ENCODE peak calls at places on chromosomes 11 and 22, in ten cellular contexts. J is GM12864, M is heart left ventricle, F is fibroblast of the aortic adventitia, A is AG10803, T is colonic mucosa, O is IMR-90, G is ovary, Q is astrocyte of the cerebellum, Z is endodermal cell. N is an unnamed sample.

GRCh38 chr11:26187639-26188038 is 144.3 kb upstream of the ANO3 start:
- DNase-seq in J (no peak), M (no peak), F (peak; percentile 76), A (peak; percentile 88), T (no peak), O (peak; percentile 82), G (no peak), Q (peak; percentile 5), Z (no peak), N (no peak)

GRCh38 chr11:74671520-74672196 is 59.6 kb downstream of the CHRDL2 start:
- DNase-seq in J (no peak), M (no peak), F (peak; percentile 53), A (peak; percentile 83), T (peak; percentile 12), O (peak; percentile 86), G (no peak), Q (no peak), Z (peak; percentile 18), N (no peak)

GRCh38 chr22:24496234-24496633 is 1.1 kb downstream of the UPB1 start:
- DNase-seq in J (no peak), M (no peak), F (no peak), A (no peak), T (no peak), O (no peak), G (no peak), Q (no peak), Z (no peak), N (no peak)

GRCh38 chr11:18225906-18226305 is 10.7 kb downstream of the SAA4 start:
- DNase-seq in J (no peak), M (no peak), F (no peak), A (no peak), T (no peak), O (no peak), G (no peak), Q (no peak), Z (no peak), N (no peak)

GRCh38 chr11:20131744-20132666 is 28.3 kb downstream of the DBX1 start:
- DNase-seq in J (no peak), M (peak; percentile 42), F (peak; percentile 73), A (peak; percentile 50), T (peak; percentile 66), O (peak; percentile 55), G (peak; percentile 83), Q (no peak), Z (peak; percentile 93), N (no peak)

GRCh38 chr11:30917859-30918478 is 331.8 kb upstream of the MPPED2 start:
- DNase-seq in J (peak; percentile 8), M (no peak), F (peak; percentile 64), A (peak; percentile 58), T (no peak), O (peak; percentile 42), G (no peak), Q (peak; percentile 45), Z (no peak), N (peak; percentile 17)

GRCh38 chr11:122105009-122105828 is 10.8 kb downstream of the BLID start:
- DNase-seq in J (no peak), M (no peak), F (no peak), A (no peak), T (no peak), O (no peak), G (no peak), Q (no peak), Z (peak; percentile 58), N (no peak)

GRCh38 chr11:83014951-83015350 is 56.7 kb downstream of the RAB30 start:
- DNase-seq in J (no peak), M (no peak), F (no peak), A (no peak), T (no peak), O (no peak), G (no peak), Q (no peak), Z (no peak), N (no peak)

GRCh38 chr11:96054870-96055705 is 131.2 kb upstream of the MTMR2 start:
- DNase-seq in J (no peak), M (no peak), F (peak; percentile 67), A (peak; percentile 63), T (no peak), O (peak; percentile 64), G (no peak), Q (no peak), Z (no peak), N (no peak)

GRCh38 chr11:124843616-124843910 is 21.7 kb upstream of the ROBO3 start:
- DNase-seq in J (no peak), M (no peak), F (no peak), A (no peak), T (no peak), O (no peak), G (no peak), Q (no peak), Z (no peak), N (no peak)

DNA sequence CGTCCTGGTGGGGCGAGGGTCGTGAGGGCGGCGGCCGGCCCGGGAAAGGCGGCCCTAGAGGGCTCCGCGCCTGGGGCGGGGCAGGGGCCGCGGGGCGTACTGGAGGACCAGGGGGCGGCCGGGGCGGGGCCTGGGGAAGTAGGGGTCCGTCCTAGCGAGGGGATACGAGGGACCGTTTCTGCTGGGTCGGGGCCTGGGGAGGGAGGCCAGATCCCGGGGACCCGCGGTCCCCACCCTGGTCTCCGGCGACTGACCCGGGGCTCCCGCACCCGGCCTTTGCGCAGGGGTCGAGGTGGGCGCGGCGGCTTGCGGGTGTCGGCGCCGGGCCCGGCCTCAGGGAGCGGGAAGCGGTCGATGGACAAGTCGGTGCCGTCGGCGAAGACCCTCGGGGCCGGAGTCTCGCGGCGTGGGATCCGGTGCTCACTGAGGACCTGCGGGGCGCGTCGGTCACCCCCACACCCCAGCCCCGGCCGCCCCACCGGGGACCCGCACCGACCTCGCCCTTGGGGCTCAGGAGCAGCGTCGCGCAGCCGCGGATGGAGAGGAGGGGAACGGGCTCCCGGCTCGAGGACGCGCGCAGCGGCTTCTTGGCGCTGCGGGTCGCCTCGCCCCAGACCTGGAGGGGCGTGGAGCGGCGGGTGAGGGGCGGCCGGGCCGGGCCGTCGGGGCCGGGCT is 4.9 kb downstream of the LMNTD2 start:
- DNase-seq in J (no peak), M (no peak), F (no peak), A (no peak), T (no peak), O (no peak), G (no peak), Q (no peak), Z (no peak), N (no peak)
- H3K4me3 ChIP-seq in J (no peak overlapping the region), M (peak overlapping the region; percentile 6), F (no peak overlapping the region), A (no peak overlapping the region), T (peak overlapping the region; percentile 35), O (no peak overlapping the region), G (peak overlapping the region; percentile 5), Q (peak overlapping the region; percentile 11), Z (peak overlapping the region; percentile 60), N (no peak overlapping the region)

GRCh38 chr11:111851636-111852035 is 19.7 kb downstream of the ALG9 start:
- DNase-seq in J (no peak), M (no peak), F (peak; percentile 36), A (peak; percentile 37), T (no peak), O (peak; percentile 35), G (no peak), Q (no peak), Z (no peak), N (no peak)
- TF ChIP-seq CTCF in J (peak; percentile 14), M (peak; percentile 36), F (peak; percentile 55), A (peak; percentile 66), T (no peak), O (peak; percentile 53), G (no peak), Q (peak; percentile 62), Z (peak; percentile 72), N (peak; percentile 45)

GRCh38 chr11:67438121-67438902 is 830 bp upstream of the PTPRCAP start:
- DNase-seq in J (no peak), M (no peak), F (no peak), A (no peak), T (no peak), O (no peak), G (no peak), Q (no peak), Z (no peak), N (no peak)

GRCh38 chr11:67436459-67437081 is 912 bp downstream of the PTPRCAP start:
- DNase-seq in J (peak; percentile 75), M (no peak), F (no peak), A (no peak), T (no peak), O (no peak), G (no peak), Q (no peak), Z (peak; percentile 81), N (no peak)

GRCh38 chr11:67435727-67436458 is 1.6 kb downstream of the PTPRCAP start:
- DNase-seq in J (no peak), M (no peak), F (no peak), A (no peak), T (no peak), O (no peak), G (no peak), Q (no peak), Z (no peak), N (no peak)

GRCh38 chr11:67435031-67435726 is 2.3 kb downstream of the PTPRCAP start:
- DNase-seq in J (no peak), M (no peak), F (no peak), A (no peak), T (no peak), O (no peak), G (no peak), Q (no peak), Z (no peak), N (no peak)

DNA sequence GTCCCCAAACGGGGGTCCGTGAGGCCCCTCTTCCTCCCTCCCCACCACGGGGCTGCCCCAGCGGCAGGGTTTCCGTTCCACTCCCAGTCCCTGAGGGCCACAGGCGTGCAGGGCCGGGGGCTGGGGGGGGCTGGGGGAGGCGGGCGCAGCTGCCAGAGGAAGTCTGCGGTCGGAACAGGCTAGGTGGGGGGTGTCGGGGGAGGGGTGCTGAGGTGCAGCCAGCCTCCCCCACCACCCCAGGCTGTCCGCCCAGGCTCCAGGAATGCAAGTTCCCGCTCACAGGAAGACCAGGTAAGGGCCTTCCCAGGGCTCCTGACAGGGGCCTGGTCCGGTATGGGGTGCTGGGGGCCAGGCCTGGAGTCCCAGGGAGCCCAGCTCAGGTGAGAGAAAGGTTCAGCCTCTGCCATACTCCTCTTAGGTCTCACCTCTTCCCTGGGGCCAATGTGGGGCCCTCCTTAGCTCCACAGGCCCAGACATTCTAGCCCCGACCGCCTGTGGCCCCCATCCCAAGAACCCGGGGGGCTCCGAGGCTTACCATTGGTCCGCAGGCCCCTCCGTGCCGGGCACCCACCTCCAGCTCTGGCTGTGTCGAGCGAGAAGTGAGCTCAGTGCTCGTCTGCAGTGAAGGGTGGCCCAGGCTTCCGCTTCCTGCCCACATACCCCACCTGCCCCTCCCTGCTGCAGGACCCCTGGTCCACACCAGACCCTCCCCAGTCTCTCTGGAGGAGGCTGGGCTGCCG is at the start of gene PTPRCAP:
- DNase-seq in J (no peak), M (no peak), F (no peak), A (no peak), T (no peak), O (no peak), G (no peak), Q (no peak), Z (no peak), N (no peak)
- H3K4me3 ChIP-seq in J (peak within 1 kb of the TSS; percentile 87), M (peak within 1 kb of the TSS; percentile 5), F (no peak within 1 kb of the TSS), A (no peak within 1 kb of the TSS), T (peak within 1 kb of the TSS; percentile 24), O (no peak within 1 kb of the TSS), G (no peak within 1 kb of the TSS), Q (no peak within 1 kb of the TSS), Z (no peak within 1 kb of the TSS), N (no peak within 1 kb of the TSS)

DNA sequence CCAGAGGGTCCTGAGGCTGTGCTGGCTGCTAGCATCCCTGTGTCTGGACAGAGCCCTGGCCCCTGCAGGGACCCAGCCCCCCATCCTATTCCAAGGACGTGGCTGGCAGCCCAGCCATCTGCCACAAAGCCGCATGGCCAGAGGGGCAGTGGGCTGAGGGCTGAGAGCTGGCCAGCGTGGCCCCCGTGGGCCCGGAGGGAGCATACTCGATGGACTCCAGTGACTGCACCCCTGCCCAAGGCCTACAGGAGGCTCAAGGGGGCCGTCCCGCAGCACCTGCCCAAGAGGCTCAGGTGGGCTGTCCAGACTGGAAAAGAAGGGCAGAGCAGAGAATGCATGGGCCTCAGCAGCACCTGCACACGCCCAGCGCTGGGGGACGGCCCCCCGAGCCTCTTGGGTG is 13.1 kb downstream of the TSPAN4 start:
- DNase-seq in J (no peak), M (no peak), F (no peak), A (no peak), T (no peak), O (no peak), G (no peak), Q (no peak), Z (no peak), N (no peak)
- TF ChIP-seq CTCF in J (no peak), M (no peak), F (no peak), A (no peak), T (no peak), O (no peak), G (no peak), Q (no peak), Z (peak; percentile 24), N (no peak)